ENCODE peak calls at places on chromosomes 6 and 20, in nine cellular contexts. One of them, this sample, is unnamed.

GRCh38 chr20:62494537-62494936 is 18.7 kb upstream of the GATA5 start:
- DNase-seq in activated CD4-positive, alpha-beta T cell treated with anti-CD3 and anti-CD28 coated beads, Interleukin-2, amount 10 ng/mL, durations not matched to agents 24 days and 14 days: no peak
- DNase-seq in stimulated activated CD4-positive, alpha-beta T cell treated with anti-CD3 and anti-CD28 coated beads, Interleukin-2, amount 100 ng/mL, for 24 hours: no peak
- DNase-seq in H54: no peak
- DNase-seq in dorsolateral prefrontal cortex: no peak
- DNase-seq in HAP-1: no peak
- DNase-seq in activated CD4-positive, CD25-positive, alpha-beta regulatory T cell: no peak
- DNase-seq in activated gamma-delta T cell treated with Interleukin-2 at 50 U/mL for 16 hours: no peak
- DNase-seq in CD14-positive monocyte: no peak
- DNase-seq in this sample: peak; percentile 66

GRCh38 chr20:50172347-50173013 is 18.1 kb upstream of the CEBPB start:
- DNase-seq in activated CD4-positive, alpha-beta T cell treated with anti-CD3 and anti-CD28 coated beads, Interleukin-2, amount 10 ng/mL, durations not matched to agents 24 days and 14 days: no peak
- DNase-seq in stimulated activated CD4-positive, alpha-beta T cell treated with anti-CD3 and anti-CD28 coated beads, Interleukin-2, amount 100 ng/mL, for 24 hours: no peak
- DNase-seq in H54: no peak
- DNase-seq in dorsolateral prefrontal cortex: peak; percentile 39
- DNase-seq in HAP-1: no peak
- DNase-seq in activated CD4-positive, CD25-positive, alpha-beta regulatory T cell: no peak
- DNase-seq in activated gamma-delta T cell treated with Interleukin-2 at 50 U/mL for 16 hours: no peak
- DNase-seq in CD14-positive monocyte: peak; percentile 66
- DNase-seq in this sample: peak; percentile 21

GRCh38 chr6:3804981-3805380 is 44.2 kb upstream of the FAM50B start:
- DNase-seq in activated CD4-positive, alpha-beta T cell treated with anti-CD3 and anti-CD28 coated beads, Interleukin-2, amount 10 ng/mL, durations not matched to agents 24 days and 14 days: no peak
- DNase-seq in stimulated activated CD4-positive, alpha-beta T cell treated with anti-CD3 and anti-CD28 coated beads, Interleukin-2, amount 100 ng/mL, for 24 hours: no peak
- DNase-seq in H54: no peak
- DNase-seq in dorsolateral prefrontal cortex: no peak
- DNase-seq in HAP-1: no peak
- DNase-seq in activated CD4-positive, CD25-positive, alpha-beta regulatory T cell: no peak
- DNase-seq in activated gamma-delta T cell treated with Interleukin-2 at 50 U/mL for 16 hours: no peak
- DNase-seq in CD14-positive monocyte: no peak
- DNase-seq in this sample: no peak

GRCh38 chr20:50532231-50532630 is 22.0 kb downstream of the PTPN1 start:
- DNase-seq in activated CD4-positive, alpha-beta T cell treated with anti-CD3 and anti-CD28 coated beads, Interleukin-2, amount 10 ng/mL, durations not matched to agents 24 days and 14 days: no peak
- DNase-seq in stimulated activated CD4-positive, alpha-beta T cell treated with anti-CD3 and anti-CD28 coated beads, Interleukin-2, amount 100 ng/mL, for 24 hours: no peak
- DNase-seq in H54: no peak
- DNase-seq in dorsolateral prefrontal cortex: no peak
- DNase-seq in HAP-1: no peak
- DNase-seq in activated CD4-positive, CD25-positive, alpha-beta regulatory T cell: no peak
- DNase-seq in activated gamma-delta T cell treated with Interleukin-2 at 50 U/mL for 16 hours: no peak
- DNase-seq in CD14-positive monocyte: no peak
- DNase-seq in this sample: no peak

GRCh38 chr6:163490826-163491577 is 76.5 kb downstream of the QKI start:
- DNase-seq in activated CD4-positive, alpha-beta T cell treated with anti-CD3 and anti-CD28 coated beads, Interleukin-2, amount 10 ng/mL, durations not matched to agents 24 days and 14 days: no peak
- DNase-seq in stimulated activated CD4-positive, alpha-beta T cell treated with anti-CD3 and anti-CD28 coated beads, Interleukin-2, amount 100 ng/mL, for 24 hours: no peak
- DNase-seq in H54: no peak
- DNase-seq in dorsolateral prefrontal cortex: peak; percentile 69
- DNase-seq in HAP-1: no peak
- DNase-seq in activated CD4-positive, CD25-positive, alpha-beta regulatory T cell: no peak
- DNase-seq in activated gamma-delta T cell treated with Interleukin-2 at 50 U/mL for 16 hours: no peak
- DNase-seq in CD14-positive monocyte: no peak
- DNase-seq in this sample: no peak

GRCh38 chr6:47478233-47479155 is 905 bp downstream of the CD2AP start:
- DNase-seq in activated CD4-positive, alpha-beta T cell treated with anti-CD3 and anti-CD28 coated beads, Interleukin-2, amount 10 ng/mL, durations not matched to agents 24 days and 14 days: no peak
- DNase-seq in stimulated activated CD4-positive, alpha-beta T cell treated with anti-CD3 and anti-CD28 coated beads, Interleukin-2, amount 100 ng/mL, for 24 hours: no peak
- DNase-seq in H54: no peak
- DNase-seq in dorsolateral prefrontal cortex: no peak
- DNase-seq in HAP-1: peak; percentile 23
- DNase-seq in activated CD4-positive, CD25-positive, alpha-beta regulatory T cell: no peak
- DNase-seq in activated gamma-delta T cell treated with Interleukin-2 at 50 U/mL for 16 hours: no peak
- DNase-seq in CD14-positive monocyte: no peak
- DNase-seq in this sample: no peak

GRCh38 chr20:39106791-39107190 is 144.6 kb downstream of the DHX35 start:
- DNase-seq in activated CD4-positive, alpha-beta T cell treated with anti-CD3 and anti-CD28 coated beads, Interleukin-2, amount 10 ng/mL, durations not matched to agents 24 days and 14 days: no peak
- DNase-seq in stimulated activated CD4-positive, alpha-beta T cell treated with anti-CD3 and anti-CD28 coated beads, Interleukin-2, amount 100 ng/mL, for 24 hours: no peak
- DNase-seq in H54: no peak
- DNase-seq in dorsolateral prefrontal cortex: no peak
- DNase-seq in HAP-1: no peak
- DNase-seq in activated CD4-positive, CD25-positive, alpha-beta regulatory T cell: no peak
- DNase-seq in activated gamma-delta T cell treated with Interleukin-2 at 50 U/mL for 16 hours: no peak
- DNase-seq in CD14-positive monocyte: no peak
- DNase-seq in this sample: no peak

GRCh38 chr6:157047951-157048350 is 270.8 kb downstream of the ARID1B start:
- DNase-seq in activated CD4-positive, alpha-beta T cell treated with anti-CD3 and anti-CD28 coated beads, Interleukin-2, amount 10 ng/mL, durations not matched to agents 24 days and 14 days: no peak
- DNase-seq in stimulated activated CD4-positive, alpha-beta T cell treated with anti-CD3 and anti-CD28 coated beads, Interleukin-2, amount 100 ng/mL, for 24 hours: no peak
- DNase-seq in H54: no peak
- DNase-seq in dorsolateral prefrontal cortex: no peak
- DNase-seq in HAP-1: no peak
- DNase-seq in activated CD4-positive, CD25-positive, alpha-beta regulatory T cell: no peak
- DNase-seq in activated gamma-delta T cell treated with Interleukin-2 at 50 U/mL for 16 hours: no peak
- DNase-seq in CD14-positive monocyte: no peak
- DNase-seq in this sample: no peak

GRCh38 chr20:13382786-13383185 is 161.7 kb downstream of the ISM1 start:
- DNase-seq in activated CD4-positive, alpha-beta T cell treated with anti-CD3 and anti-CD28 coated beads, Interleukin-2, amount 10 ng/mL, durations not matched to agents 24 days and 14 days: no peak
- DNase-seq in stimulated activated CD4-positive, alpha-beta T cell treated with anti-CD3 and anti-CD28 coated beads, Interleukin-2, amount 100 ng/mL, for 24 hours: no peak
- DNase-seq in H54: no peak
- DNase-seq in dorsolateral prefrontal cortex: no peak
- DNase-seq in HAP-1: no peak
- DNase-seq in activated CD4-positive, CD25-positive, alpha-beta regulatory T cell: no peak
- DNase-seq in activated gamma-delta T cell treated with Interleukin-2 at 50 U/mL for 16 hours: no peak
- DNase-seq in CD14-positive monocyte: no peak
- DNase-seq in this sample: no peak

GRCh38 chr20:57103146-57103800 is 163.2 kb downstream of the BMP7 start:
- DNase-seq in activated CD4-positive, alpha-beta T cell treated with anti-CD3 and anti-CD28 coated beads, Interleukin-2, amount 10 ng/mL, durations not matched to agents 24 days and 14 days: no peak
- DNase-seq in stimulated activated CD4-positive, alpha-beta T cell treated with anti-CD3 and anti-CD28 coated beads, Interleukin-2, amount 100 ng/mL, for 24 hours: no peak
- DNase-seq in H54: no peak
- DNase-seq in dorsolateral prefrontal cortex: peak; percentile 86
- DNase-seq in HAP-1: no peak
- DNase-seq in activated CD4-positive, CD25-positive, alpha-beta regulatory T cell: no peak
- DNase-seq in activated gamma-delta T cell treated with Interleukin-2 at 50 U/mL for 16 hours: no peak
- DNase-seq in CD14-positive monocyte: no peak
- DNase-seq in this sample: no peak

GRCh38 chr20:56271974-56272373 is 23.4 kb downstream of the MC3R start:
- DNase-seq in activated CD4-positive, alpha-beta T cell treated with anti-CD3 and anti-CD28 coated beads, Interleukin-2, amount 10 ng/mL, durations not matched to agents 24 days and 14 days: no peak
- DNase-seq in stimulated activated CD4-positive, alpha-beta T cell treated with anti-CD3 and anti-CD28 coated beads, Interleukin-2, amount 100 ng/mL, for 24 hours: no peak
- DNase-seq in H54: no peak
- DNase-seq in dorsolateral prefrontal cortex: no peak
- DNase-seq in HAP-1: no peak
- DNase-seq in activated CD4-positive, CD25-positive, alpha-beta regulatory T cell: no peak
- DNase-seq in activated gamma-delta T cell treated with Interleukin-2 at 50 U/mL for 16 hours: no peak
- DNase-seq in CD14-positive monocyte: no peak
- DNase-seq in this sample: no peak

This sample was measured in germinal center.